ENCODE peak calls at places on chromosomes 6 and 20, in seven cellular contexts. J is fibroblast of the aortic adventitia; O is left cardiac atrium; U is left lung; X is T-helper 17 cell; S is RCC 7860; A is activated T-cell treated with anti-CD3 and anti-CD28 coated beads, Interleukin-2, amount 50 U/mL, for 48 hours. V is an unnamed sample.

GRCh38 chr6:92922216-92922806 is 497.0 kb downstream of the EPHA7 start:
- DNase-seq in J (no peak), O (no peak), X (no peak), U (no peak), A (no peak), S (no peak), V (no peak)

GRCh38 chr20:17925300-17925939 is 43.2 kb downstream of the SNX5 start:
- DNase-seq in A (no peak), X (no peak), O (peak), J (peak), S (no peak), U (no peak), V (no peak)

GRCh38 chr6:35895560-35895959 is 25.3 kb downstream of the SRPK1 start:
- DNase-seq in S (no peak), X (no peak), U (no peak), J (no peak), A (no peak), O (no peak), V (no peak)

GRCh38 chr6:73121421-73121993 is 103.8 kb downstream of the KHDC1L start:
- DNase-seq in U (no peak), X (no peak), A (no peak), J (peak), O (no peak), S (peak), V (peak)

GRCh38 chr6:113476937-113477839 is 380.0 kb upstream of the MARCKS start:
- DNase-seq in J (no peak), X (no peak), S (peak), O (no peak), A (no peak), U (no peak), V (peak)

GRCh38 chr6:31559958-31560696 is 12.0 kb upstream of the LTA start:
- DNase-seq in O (peak), X (no peak), S (peak), A (peak), U (peak), J (peak), V (peak)

GRCh38 chr6:129844118-129844891 is 16.8 kb downstream of the TMEM244 start:
- DNase-seq in X (no peak), A (no peak), J (peak), O (no peak), S (peak), U (no peak), V (peak)

GRCh38 chr6:112150363-112150762 is 63.0 kb downstream of the FAM229B start:
- DNase-seq in S (no peak), A (no peak), X (no peak), U (no peak), J (peak), O (no peak), V (peak)

GRCh38 chr20:18007534-18008292 is 38.9 kb downstream of the MGME1 start:
- DNase-seq in X (no peak), U (no peak), O (peak), S (no peak), J (peak), A (no peak), V (no peak)

GRCh38 chr6:97621111-97621510 is 338.1 kb upstream of the MMS22L start:
- DNase-seq in O (no peak), S (no peak), U (no peak), A (no peak), X (no peak), J (no peak), V (no peak)

GRCh38 chr6:105482227-105482839 is 79.5 kb upstream of the PREP start:
- DNase-seq in X (no peak), O (peak), U (no peak), J (peak), A (no peak), S (peak), V (no peak)

GRCh38 chr6:154951400-154952200 is 43.5 kb upstream of the TIAM2 start:
- DNase-seq in X (no peak), U (no peak), A (no peak), J (no peak), S (peak), O (no peak), V (no peak)

GRCh38 chr6:43604174-43604573 is 24.9 kb downstream of the GTPBP2 start:
- DNase-seq in S (peak), J (peak), A (no peak), O (no peak), X (no peak), U (no peak), V (peak)

GRCh38 chr20:50624351-50625016 is 66.9 kb downstream of the RIPOR3 start:
- DNase-seq in X (no peak), A (no peak), J (no peak), O (no peak), S (no peak), U (peak), V (no peak)

GRCh38 chr20:6562111-6562510 is 205.4 kb upstream of the BMP2 start:
- DNase-seq in S (no peak), J (peak), A (no peak), X (no peak), O (no peak), U (no peak), V (no peak)

GRCh38 chr20:50582591-50583234 is 72.5 kb downstream of the PTPN1 start:
- DNase-seq in U (no peak), S (no peak), J (no peak), O (peak), A (no peak), X (no peak), V (no peak)

GRCh38 chr20:40960521-40960956 is 68.1 kb upstream of the TOP1 start:
- DNase-seq in J (peak), O (peak), X (no peak), S (no peak), A (no peak), U (no peak), V (no peak)

GRCh38 chr6:12291785-12292604 is 1.8 kb downstream of the EDN1 start:
- DNase-seq in O (no peak), S (peak), J (no peak), A (no peak), X (no peak), U (peak), V (no peak)

GRCh38 chr6:131381052-131381451 is 192.0 kb upstream of the ARG1 start:
- DNase-seq in A (no peak), J (no peak), U (no peak), S (no peak), X (no peak), O (no peak), V (no peak)

GRCh38 chr6:101626264-101626663 is 232.8 kb downstream of the GRIK2 start:
- DNase-seq in J (no peak), U (peak), A (no peak), X (no peak), O (no peak), S (no peak), V (no peak)